ENCODE peak calls at places on chromosomes 6 and 20, in seven cellular contexts. B is pancreas, D is Peyer's patch, E is ACHN, C is cardiac fibroblast, N is smooth muscle cell of the brain vasculature, Y is non-pigmented ciliary epithelial cell. P is an unnamed sample.

GRCh38 chr20:10171864-10172751 is 46.5 kb upstream of the SNAP25 start:
- DNase-seq in C (peak), N (peak), D (peak), E (peak), B (peak), Y (no peak), P (no peak)

GRCh38 chr6:40417031-40417430 is 170.1 kb downstream of the LRFN2 start:
- DNase-seq in Y (no peak), C (no peak), E (no peak), D (no peak), B (no peak), N (no peak), P (no peak)

GRCh38 chr6:15014958-15015357 is 230.9 kb upstream of the JARID2 start:
- DNase-seq in B (no peak), C (no peak), D (no peak), E (no peak), N (no peak), Y (no peak), P (no peak)

GRCh38 chr6:53095716-53096115 is 30.5 kb downstream of the FBXO9 start:
- DNase-seq in E (peak), B (no peak), N (no peak), Y (no peak), C (peak), D (no peak), P (no peak)

GRCh38 chr6:145904878-145905277 is 59.3 kb downstream of the SHPRH start:
- DNase-seq in Y (no peak), N (no peak), D (peak), E (no peak), B (no peak), C (no peak), P (no peak)

GRCh38 chr6:9921366-9921765 is 493.5 kb downstream of the TFAP2A start:
- DNase-seq in B (no peak), E (no peak), D (no peak), N (no peak), C (no peak), Y (no peak), P (no peak)

GRCh38 chr6:33724281-33725023 is 13.0 kb upstream of the UQCC2 start:
- DNase-seq in D (no peak), C (no peak), Y (no peak), B (no peak), N (no peak), E (no peak), P (no peak)

GRCh38 chr20:64065973-64066341 is 3.0 kb downstream of the TCEA2 start:
- DNase-seq in D (peak), E (peak), N (no peak), B (no peak), Y (peak), C (peak), P (peak)

GRCh38 chr6:73739097-73739496 is 43.1 kb downstream of the CD109 start:
- DNase-seq in E (peak), Y (no peak), N (peak), B (no peak), D (no peak), C (peak), P (no peak)

GRCh38 chr6:35590622-35591066 is 77.9 kb upstream of the TULP1 start:
- DNase-seq in E (no peak), B (no peak), N (no peak), C (peak), Y (no peak), D (peak), P (no peak)

GRCh38 chr6:36822506-36823269 is 16.6 kb downstream of the CPNE5 start:
- DNase-seq in C (peak), N (no peak), B (no peak), D (no peak), Y (peak), E (no peak), P (no peak)

GRCh38 chr20:39176457-39176856 is 214.3 kb downstream of the DHX35 start:
- DNase-seq in B (no peak), N (no peak), D (no peak), C (no peak), E (no peak), Y (no peak), P (no peak)

GRCh38 chr20:62710886-62711702 is 2.5 kb downstream of the NTSR1 start:
- DNase-seq in N (no peak), B (peak), E (no peak), Y (no peak), D (no peak), C (no peak), P (no peak)

GRCh38 chr6:11616200-11616611 is 78.7 kb downstream of the TMEM170B start:
- DNase-seq in E (no peak), B (no peak), D (no peak), Y (peak), C (peak), N (peak), P (peak)

GRCh38 chr6:35722121-35722761 is 14.6 kb upstream of the ARMC12 start:
- DNase-seq in B (peak), E (no peak), C (no peak), D (peak), Y (no peak), N (no peak), P (no peak)

GRCh38 chr6:168699631-168700315 is 258.8 kb downstream of the SMOC2 start:
- DNase-seq in B (no peak), D (no peak), N (no peak), E (no peak), C (no peak), Y (no peak), P (no peak)

GRCh38 chr6:55046869-55047422 is 127.4 kb upstream of the HCRTR2 start:
- DNase-seq in E (no peak), B (no peak), D (no peak), N (no peak), Y (no peak), C (no peak), P (no peak)

GRCh38 chr6:149317656-149318571 is at the start of gene TAB2:
- DNase-seq in Y (no peak), C (no peak), N (no peak), D (peak), B (peak), E (peak), P (no peak)

GRCh38 chr20:2741881-2742280 is 49.3 kb downstream of the EBF4 start:
- DNase-seq in N (no peak), E (no peak), B (no peak), D (no peak), C (no peak), Y (no peak), P (no peak)

GRCh38 chr6:131244942-131245341 is 109.7 kb downstream of the AKAP7 start:
- DNase-seq in Y (no peak), C (no peak), E (no peak), B (no peak), D (no peak), N (no peak), P (no peak)

GRCh38 chr6:106858653-106859092 is 115.9 kb downstream of the CD24 start:
- DNase-seq in B (no peak), D (peak), Y (no peak), C (peak), N (no peak), E (peak), P (no peak)

GRCh38 chr6:113980937-113981554 is 10.1 kb upstream of the HDAC2 start:
- DNase-seq in C (peak), Y (no peak), E (peak), N (no peak), B (no peak), D (no peak), P (no peak)

GRCh38 chr20:8545212-8545611 is 413.1 kb downstream of the PLCB1 start:
- DNase-seq in E (no peak), D (no peak), B (no peak), N (no peak), Y (no peak), C (peak), P (no peak)

GRCh38 chr6:168002812-168003211 is 5.3 kb downstream of the KIF25 start:
- DNase-seq in N (no peak), B (no peak), D (no peak), C (no peak), Y (no peak), E (no peak), P (no peak)

GRCh38 chr20:44810391-44811149 is at the start of gene RIMS4:
- DNase-seq in D (no peak), Y (no peak), N (no peak), B (no peak), C (no peak), E (peak), P (no peak)

GRCh38 chr6:42104095-42104806 is 38.2 kb downstream of the C6orf132 start:
- DNase-seq in N (no peak), Y (no peak), C (peak), E (no peak), B (no peak), D (peak), P (no peak)

GRCh38 chr6:13285705-13286104 is 42.6 kb downstream of the TBC1D7 start:
- DNase-seq in B (no peak), D (no peak), Y (no peak), E (no peak), C (no peak), N (no peak), P (no peak)

GRCh38 chr6:10465633-10466499 is 51.0 kb upstream of the TFAP2A start:
- DNase-seq in D (no peak), C (peak), N (no peak), B (no peak), E (peak), Y (no peak), P (no peak)

P was measured in HS-27A.